ENCODE peak calls at places on chromosomes 1 and 21, in eight cellular contexts. H, P, V, R, B, K, Z and W are unnamed samples. For H3K4me1, the result is how much of the 10 kb centered on the place peaks cover.

GRCh38 chr1:68174173-68175113 is 57.9 kb downstream of the WLS start:
- DNase-seq in H (peak), P (peak), V (peak), R (no peak), B (no peak), K (no peak), Z (peak), W (no peak)

GRCh38 chr1:45134468-45134873 is 71.9 kb downstream of the ZSWIM5 start:
- DNase-seq in H (no peak), P (no peak), V (no peak), R (no peak), B (peak), K (no peak), Z (no peak), W (no peak)

GRCh38 chr1:17212487-17213121 is 7.7 kb downstream of the PADI1 start:
- DNase-seq in H (peak), P (no peak), V (no peak), R (no peak), B (no peak), K (no peak), Z (no peak), W (no peak)

GRCh38 chr21:45011911-45012660 is 62.3 kb upstream of the ADARB1 start:
- DNase-seq in H (peak), P (peak), V (peak), R (no peak), B (peak), K (peak), Z (peak), W (no peak)

GRCh38 chr1:228765543-228765942 is 30.3 kb downstream of the RHOU start:
- DNase-seq in H (no peak), P (peak), V (no peak), R (no peak), B (no peak), K (no peak), Z (no peak), W (no peak)

GRCh38 chr1:50425376-50426107 is 2.3 kb upstream of the DMRTA2 start:
- DNase-seq in H (peak), P (no peak), V (no peak), R (no peak), B (no peak), K (no peak), Z (no peak), W (no peak)

GRCh38 chr1:244303610-244303969 is 148.1 kb downstream of the ADSS2 start:
- DNase-seq in H (no peak), P (no peak), V (no peak), R (no peak), B (no peak), K (no peak), Z (no peak), W (no peak)

GRCh38 chr1:200483491-200484143 is 73.8 kb upstream of the ZNF281 start:
- DNase-seq in H (peak), P (no peak), V (no peak), R (peak), B (peak), K (no peak), Z (peak), W (no peak)

GRCh38 chr21:42649122-42650032 is 4.0 kb upstream of the PDE9A start:
- DNase-seq in H (no peak), P (no peak), V (peak), R (no peak), B (no peak), K (no peak), Z (no peak), W (no peak)

GRCh38 chr1:24104854-24105253 is 7.1 kb downstream of the MYOM3 start:
- DNase-seq in H (no peak), P (no peak), V (no peak), R (no peak), B (no peak), K (no peak), Z (no peak), W (no peak)

GRCh38 chr1:221862971-221863370 is 121.1 kb upstream of the DUSP10 start:
- DNase-seq in H (no peak), P (no peak), V (no peak), R (no peak), B (no peak), K (no peak), Z (no peak), W (no peak)

GRCh38 chr1:5594056-5594956 is 397.9 kb downstream of the NPHP4 start:
- DNase-seq in H (no peak), P (no peak), V (no peak), R (no peak), B (no peak), K (peak), Z (no peak), W (peak)

GRCh38 chr1:65509912-65510680 is 89.6 kb downstream of the LEPR start:
- DNase-seq in H (no peak), P (no peak), V (no peak), R (no peak), B (no peak), K (no peak), Z (no peak), W (no peak)

GRCh38 chr1:110024613-110025012 is 9.8 kb upstream of the STRIP1 start:
- DNase-seq in H (no peak), P (no peak), V (no peak), R (no peak), B (no peak), K (no peak), Z (no peak), W (no peak)

GRCh38 chr1:111219466-111220286 is 7.8 kb upstream of the CHI3L2 start:
- DNase-seq in H (no peak), P (peak), V (no peak), R (no peak), B (no peak), K (no peak), Z (no peak), W (no peak)

GRCh38 chr1:237864338-237865244 is 26.1 kb downstream of the ZP4 start:
- DNase-seq in H (peak), P (peak), V (peak), R (peak), B (peak), K (peak), Z (peak), W (no peak)

GRCh38 chr1:231584117-231584516 is 42.5 kb upstream of the DISC1 start:
- DNase-seq in H (no peak), P (no peak), V (no peak), R (no peak), B (peak), K (no peak), Z (peak), W (no peak)

GRCh38 chr1:100358210-100358609 is 5.9 kb downstream of the CDC14A start:
- DNase-seq in H (peak), P (no peak), V (no peak), R (no peak), B (no peak), K (no peak), Z (no peak), W (no peak)

GRCh38 chr1:146049436-146049835 is 27.9 kb upstream of the HJV start:
- DNase-seq in H (no peak), P (no peak), V (no peak), R (no peak), B (no peak), K (peak), Z (no peak), W (no peak)

GRCh38 chr1:212566522-212567479 is 41.8 kb upstream of the ATF3 start:
- DNase-seq in H (no peak), P (peak), V (peak), R (peak), B (peak), K (no peak), Z (peak), W (no peak)

GRCh38 chr1:228376651-228377631 is 29.7 kb downstream of the TRIM11 start:
- DNase-seq in H (no peak), P (no peak), V (peak), R (no peak), B (no peak), K (peak), Z (no peak), W (no peak)

GRCh38 chr1:31668303-31668883 is 23.7 kb upstream of the PEF1 start:
- DNase-seq in H (no peak), P (no peak), V (no peak), R (no peak), B (no peak), K (no peak), Z (no peak), W (no peak)

GRCh38 chr1:211336161-211336560 is 9.5 kb downstream of the TRAF5 start:
- DNase-seq in H (no peak), P (peak), V (no peak), R (no peak), B (no peak), K (no peak), Z (no peak), W (no peak)
- H3K4me3 ChIP-seq in H (no peak), P (no peak), V (no peak), R (no peak), B (no peak), K (no peak), Z (no peak), W (no peak)

GRCh38 chr1:35715568-35716002 is 3.1 kb downstream of the C1orf216 start:
- DNase-seq in H (peak), P (peak), V (peak), R (peak), B (peak), K (no peak), Z (no peak), W (no peak)
- TF ChIP-seq POLR2AphosphoS5 in H (no peak), P (no peak), V (no peak), R (no peak), B (no peak), K (no peak), Z (no peak), W (no peak)

DNA sequence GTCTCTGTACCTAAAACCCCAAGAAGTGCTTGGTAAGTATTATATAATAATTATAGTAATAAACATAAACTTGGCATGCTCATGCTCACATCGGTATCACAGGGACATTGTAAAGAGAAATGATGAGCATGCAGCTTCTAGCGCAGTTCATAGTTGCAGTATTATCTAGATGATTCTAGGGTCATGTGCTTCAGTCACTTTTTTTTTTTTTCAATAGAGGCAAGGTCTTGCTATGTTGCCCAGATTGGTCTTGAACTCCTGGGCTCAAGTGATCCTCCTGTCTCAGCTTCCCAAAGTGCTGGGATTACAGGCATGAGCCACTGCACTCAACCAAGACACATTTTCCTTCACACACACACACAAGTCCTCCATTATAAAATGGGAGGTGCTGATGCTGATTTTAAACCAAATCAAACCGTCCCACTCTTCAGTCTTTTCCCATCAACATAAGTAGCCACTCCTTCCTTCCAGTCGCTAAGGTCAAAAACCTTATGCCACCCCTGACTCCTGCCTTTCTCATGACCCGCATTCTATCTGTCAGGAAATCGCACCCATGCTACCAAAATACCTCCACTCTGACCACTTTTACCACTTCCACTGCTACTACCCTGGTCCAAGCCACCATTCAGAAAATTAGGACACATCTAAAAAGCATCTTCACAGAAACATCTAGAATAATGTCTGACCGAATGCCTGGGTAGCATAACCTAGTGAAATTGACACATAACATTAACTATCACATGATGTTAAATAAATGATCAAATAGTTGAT is 28.2 kb upstream of the IFNGR2 start:
- DNase-seq in H (no peak), P (no peak), V (no peak), R (no peak), B (no peak), K (no peak), Z (no peak), W (no peak)
- H3K4me1 ChIP-seq in H (under half), P (under half), V (under half), R (under half), B (under half), K (under half), Z (under half), W (under half)

GRCh38 chr1:121458291-121459048 is 273.7 kb downstream of the SRGAP2C start:
- DNase-seq in H (no peak), P (no peak), V (no peak), R (no peak), B (no peak), K (no peak), Z (no peak), W (no peak)
- H3K4me3 ChIP-seq in H (no peak), P (no peak), V (no peak), R (no peak), B (no peak), K (no peak), Z (no peak), W (no peak)

DNA sequence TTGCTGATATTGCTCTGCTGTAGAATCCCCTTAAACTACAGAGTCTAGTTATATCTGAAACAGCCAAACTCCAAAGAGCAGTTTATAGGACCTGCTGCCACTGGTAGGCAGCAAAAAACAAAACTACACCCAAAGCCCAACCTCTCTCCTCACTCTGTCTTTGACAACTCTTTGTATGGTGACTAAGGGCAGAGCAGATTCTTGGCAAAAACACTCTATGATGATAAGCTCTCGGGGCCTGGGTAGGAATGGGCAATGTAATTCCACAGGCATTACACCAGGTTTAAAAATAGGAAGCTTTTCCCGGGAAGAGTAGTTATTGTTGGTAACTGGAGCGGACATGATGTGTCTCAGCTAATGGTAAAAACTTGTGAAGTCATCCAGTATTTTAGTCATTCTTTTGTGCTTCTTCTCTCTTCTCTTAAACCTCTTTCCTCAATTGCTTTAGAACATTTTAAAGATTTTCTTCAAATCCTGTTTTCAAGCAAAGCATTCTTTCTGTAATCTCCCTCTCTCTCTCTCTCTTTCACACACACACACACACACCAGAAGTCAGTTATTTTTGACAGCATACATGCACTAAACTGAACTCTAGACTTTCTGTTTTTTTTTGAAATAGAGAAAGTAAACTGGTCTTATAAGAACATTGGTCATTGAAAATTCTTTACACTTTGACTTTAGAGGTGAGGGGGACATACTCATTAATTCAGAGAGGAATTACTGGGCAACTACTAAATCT is 193.5 kb downstream of the PAPPA2 start:
- DNase-seq in H (no peak), P (no peak), V (no peak), R (no peak), B (no peak), K (no peak), Z (no peak), W (no peak)
- TF ChIP-seq POLR2AphosphoS5 in H (no peak), P (peak), V (no peak), R (no peak), B (no peak), K (no peak), Z (no peak), W (no peak)

GRCh38 chr1:21319447-21320407 is 29.5 kb upstream of the ECE1 start:
- DNase-seq in H (no peak), P (no peak), V (peak), R (peak), B (no peak), K (no peak), Z (no peak), W (no peak)

GRCh38 chr1:21321963-21322680 is 31.9 kb upstream of the ECE1 start:
- DNase-seq in H (no peak), P (no peak), V (peak), R (no peak), B (no peak), K (no peak), Z (no peak), W (no peak)

GRCh38 chr1:21318714-21319159 is 28.5 kb upstream of the ECE1 start:
- DNase-seq in H (no peak), P (peak), V (peak), R (no peak), B (no peak), K (peak), Z (no peak), W (no peak)

GRCh38 chr1:21322681-21323016 is 32.4 kb upstream of the ECE1 start:
- DNase-seq in H (no peak), P (no peak), V (peak), R (no peak), B (no peak), K (no peak), Z (no peak), W (no peak)

GRCh38 chr1:21320410-21321107 is 30.3 kb upstream of the ECE1 start:
- DNase-seq in H (no peak), P (no peak), V (peak), R (peak), B (no peak), K (no peak), Z (no peak), W (no peak)
- H3K4me1 ChIP-seq in H (half or more), P (half or more), V (half or more), R (under half), B (half or more), K (half or more), Z (half or more), W (half or more)

GRCh38 chr21:17537299-17537698 is 24.5 kb downstream of the CXADR start:
- DNase-seq in H (no peak), P (no peak), V (no peak), R (no peak), B (no peak), K (no peak), Z (no peak), W (no peak)

GRCh38 chr21:17539323-17539722 is 26.5 kb downstream of the CXADR start:
- DNase-seq in H (no peak), P (no peak), V (no peak), R (no peak), B (no peak), K (no peak), Z (no peak), W (no peak)

GRCh38 chr21:17539743-17540341 is 27.0 kb downstream of the CXADR start:
- DNase-seq in H (peak), P (no peak), V (no peak), R (no peak), B (no peak), K (no peak), Z (no peak), W (no peak)

GRCh38 chr21:17538576-17538975 is 25.7 kb downstream of the CXADR start:
- DNase-seq in H (no peak), P (no peak), V (no peak), R (no peak), B (no peak), K (no peak), Z (no peak), W (no peak)

DNA sequence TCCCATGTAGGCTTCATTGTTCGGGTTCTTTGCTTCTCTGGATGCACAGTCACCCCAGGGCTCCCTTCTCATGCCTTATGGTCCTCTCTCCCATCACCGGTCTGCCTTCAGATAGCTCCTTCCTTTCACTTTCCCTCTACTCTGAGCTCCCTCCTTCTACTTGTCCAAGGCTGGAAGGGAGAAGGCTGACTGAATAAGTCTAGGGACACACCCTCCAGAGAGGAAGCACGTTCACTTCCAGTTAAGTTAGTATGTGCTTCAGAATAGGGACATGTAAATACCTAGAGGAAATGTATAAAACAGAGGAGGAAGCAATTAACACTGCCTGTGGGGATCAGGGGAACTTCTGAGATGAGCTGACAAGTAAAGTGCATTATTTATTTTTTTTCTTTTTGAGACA is 23.5 kb downstream of the CXADR start:
- DNase-seq in H (no peak), P (no peak), V (no peak), R (no peak), B (no peak), K (no peak), Z (no peak), W (no peak)
- H3K4me3 ChIP-seq in H (no peak), P (no peak), V (no peak), R (no peak), B (no peak), K (no peak), Z (no peak), W (no peak)